ENCODE peak calls at places on chromosomes 13 and 19, in four cellular contexts. One of them, this sample, is unnamed.

GRCh38 chr19:16626796-16627193 is 1.2 kb downstream of the MED26 start:
- DNase-seq in IMR-90: no peak
- DNase-seq in mesendoderm: no peak
- DNase-seq in neuronal stem cell: no peak
- DNase-seq in this sample: no peak

GRCh38 chr13:28100149-28101121 is at the start of gene FLT3:
- DNase-seq in IMR-90: peak
- DNase-seq in mesendoderm: peak
- DNase-seq in neuronal stem cell: peak
- DNase-seq in this sample: peak

GRCh38 chr13:101473458-101473857 is 21.0 kb downstream of the ITGBL1 start:
- DNase-seq in IMR-90: peak
- DNase-seq in mesendoderm: no peak
- DNase-seq in neuronal stem cell: no peak
- DNase-seq in this sample: no peak

GRCh38 chr19:44640518-44640917 is 3.2 kb upstream of the PVR start:
- DNase-seq in IMR-90: peak
- DNase-seq in mesendoderm: no peak
- DNase-seq in neuronal stem cell: no peak
- DNase-seq in this sample: no peak

GRCh38 chr19:58332697-58333096 is 5.9 kb downstream of the ZSCAN22 start:
- DNase-seq in IMR-90: no peak
- DNase-seq in mesendoderm: no peak
- DNase-seq in neuronal stem cell: no peak
- DNase-seq in this sample: no peak

GRCh38 chr13:107900775-107901174 is 314.6 kb downstream of the LIG4 start:
- DNase-seq in IMR-90: peak
- DNase-seq in mesendoderm: peak
- DNase-seq in neuronal stem cell: no peak
- DNase-seq in this sample: no peak

GRCh38 chr13:104389722-104390121 is 1323.5 kb upstream of the SLC10A2 start:
- DNase-seq in IMR-90: no peak
- DNase-seq in mesendoderm: no peak
- DNase-seq in neuronal stem cell: no peak
- DNase-seq in this sample: no peak

GRCh38 chr13:35470671-35471465 is 5.6 kb downstream of the MAB21L1 start:
- DNase-seq in IMR-90: peak
- DNase-seq in mesendoderm: peak
- DNase-seq in neuronal stem cell: peak
- DNase-seq in this sample: peak

GRCh38 chr13:86563308-86563707 is 764.1 kb upstream of the SLITRK6 start:
- DNase-seq in IMR-90: peak
- DNase-seq in mesendoderm: no peak
- DNase-seq in neuronal stem cell: no peak
- DNase-seq in this sample: no peak

GRCh38 chr13:24149306-24150032 is 11.1 kb upstream of the SPATA13 start:
- DNase-seq in IMR-90: no peak
- DNase-seq in mesendoderm: no peak
- DNase-seq in neuronal stem cell: no peak
- DNase-seq in this sample: no peak

GRCh38 chr19:51784922-51785690 is 9.9 kb upstream of the FPR3 start:
- DNase-seq in IMR-90: no peak
- DNase-seq in mesendoderm: no peak
- DNase-seq in neuronal stem cell: no peak
- DNase-seq in this sample: no peak

GRCh38 chr19:52114691-52115090 is 19.1 kb upstream of the ZNF841 start:
- DNase-seq in IMR-90: no peak
- DNase-seq in mesendoderm: no peak
- DNase-seq in neuronal stem cell: no peak
- DNase-seq in this sample: no peak

GRCh38 chr19:7004313-7004931 is 16.8 kb downstream of the MBD3L2B start:
- DNase-seq in IMR-90: peak
- DNase-seq in mesendoderm: peak
- DNase-seq in neuronal stem cell: no peak
- DNase-seq in this sample: no peak

GRCh38 chr19:50928841-50929240 is 17.6 kb upstream of the KLK4 start:
- DNase-seq in IMR-90: no peak
- DNase-seq in mesendoderm: peak
- DNase-seq in neuronal stem cell: no peak
- DNase-seq in this sample: no peak

GRCh38 chr13:59730026-59730425 is 433.7 kb downstream of the DIAPH3 start:
- DNase-seq in IMR-90: no peak
- DNase-seq in mesendoderm: no peak
- DNase-seq in neuronal stem cell: no peak
- DNase-seq in this sample: no peak

GRCh38 chr19:40233811-40234389 is 7.4 kb upstream of the CCNP start:
- DNase-seq in IMR-90: no peak
- DNase-seq in mesendoderm: no peak
- DNase-seq in neuronal stem cell: no peak
- DNase-seq in this sample: no peak

GRCh38 chr13:61950828-61951227 is 535.2 kb upstream of the PCDH20 start:
- DNase-seq in IMR-90: no peak
- DNase-seq in mesendoderm: no peak
- DNase-seq in neuronal stem cell: no peak
- DNase-seq in this sample: no peak

GRCh38 chr19:43625918-43626579 is 6.6 kb upstream of the ZNF428 start:
- DNase-seq in IMR-90: no peak
- DNase-seq in mesendoderm: peak
- DNase-seq in neuronal stem cell: no peak
- DNase-seq in this sample: no peak

GRCh38 chr13:48828962-48829405 is 146.7 kb upstream of the FNDC3A start:
- DNase-seq in IMR-90: peak
- DNase-seq in mesendoderm: peak
- DNase-seq in neuronal stem cell: no peak
- DNase-seq in this sample: no peak

GRCh38 chr19:10209305-10209704 is 14.6 kb upstream of the DNMT1 start:
- DNase-seq in IMR-90: peak
- DNase-seq in mesendoderm: no peak
- DNase-seq in neuronal stem cell: no peak
- DNase-seq in this sample: no peak

GRCh38 chr19:6728346-6728745 is 7.9 kb upstream of the C3 start:
- DNase-seq in IMR-90: no peak
- DNase-seq in mesendoderm: no peak
- DNase-seq in neuronal stem cell: no peak
- DNase-seq in this sample: no peak

GRCh38 chr19:32519023-32519422 is 62.0 kb upstream of the PDCD5 start:
- DNase-seq in IMR-90: no peak
- DNase-seq in mesendoderm: no peak
- DNase-seq in neuronal stem cell: no peak
- DNase-seq in this sample: no peak

GRCh38 chr13:48853381-48854102 is 122.2 kb upstream of the FNDC3A start:
- DNase-seq in IMR-90: peak
- DNase-seq in mesendoderm: no peak
- DNase-seq in neuronal stem cell: no peak
- DNase-seq in this sample: no peak

GRCh38 chr19:46852830-46853229 is 2.2 kb upstream of the AP2S1 start:
- DNase-seq in IMR-90: no peak
- DNase-seq in mesendoderm: no peak
- DNase-seq in neuronal stem cell: no peak
- DNase-seq in this sample: no peak

GRCh38 chr19:16301999-16302694 is 22.5 kb upstream of the KLF2 start:
- DNase-seq in IMR-90: peak
- DNase-seq in mesendoderm: no peak
- DNase-seq in neuronal stem cell: no peak
- DNase-seq in this sample: no peak

GRCh38 chr19:45677351-45678230 is 9.6 kb downstream of the GIPR start:
- DNase-seq in IMR-90: peak
- DNase-seq in mesendoderm: peak
- DNase-seq in neuronal stem cell: peak
- DNase-seq in this sample: peak

GRCh38 chr13:94657167-94657566 is 55.2 kb downstream of the SOX21 start:
- DNase-seq in IMR-90: peak
- DNase-seq in mesendoderm: no peak
- DNase-seq in neuronal stem cell: no peak
- DNase-seq in this sample: no peak

GRCh38 chr13:50261502-50261901 is 246.3 kb downstream of the KCNRG start:
- DNase-seq in IMR-90: no peak
- DNase-seq in mesendoderm: no peak
- DNase-seq in neuronal stem cell: no peak
- DNase-seq in this sample: no peak

GRCh38 chr19:35462476-35462953 is 14.5 kb downstream of the FFAR2 start:
- DNase-seq in IMR-90: no peak
- DNase-seq in mesendoderm: no peak
- DNase-seq in neuronal stem cell: no peak
- DNase-seq in this sample: no peak

GRCh38 chr13:93562676-93563075 is 336.1 kb downstream of the GPC6 start:
- DNase-seq in IMR-90: no peak
- DNase-seq in mesendoderm: peak
- DNase-seq in neuronal stem cell: no peak
- DNase-seq in this sample: no peak

GRCh38 chr19:7928741-7929701 is 3.1 kb upstream of the CTXN1 start:
- DNase-seq in IMR-90: peak
- DNase-seq in mesendoderm: peak
- DNase-seq in neuronal stem cell: no peak
- DNase-seq in this sample: peak

GRCh38 chr19:7928334-7928706 is 2.4 kb upstream of the CTXN1 start:
- DNase-seq in IMR-90: no peak
- DNase-seq in mesendoderm: no peak
- DNase-seq in neuronal stem cell: no peak
- DNase-seq in this sample: no peak

GRCh38 chr19:33193864-33194362 is at the start of gene LRP3:
- DNase-seq in IMR-90: peak
- DNase-seq in mesendoderm: peak
- DNase-seq in neuronal stem cell: no peak
- DNase-seq in this sample: no peak

GRCh38 chr19:823565-824121 is 1.9 kb upstream of the PLPPR3 start:
- DNase-seq in IMR-90: no peak
- DNase-seq in mesendoderm: no peak
- DNase-seq in neuronal stem cell: no peak
- DNase-seq in this sample: peak

GRCh38 chr13:21901772-21902708 is 231.2 kb downstream of the FGF9 start:
- DNase-seq in IMR-90: peak
- DNase-seq in mesendoderm: no peak
- DNase-seq in neuronal stem cell: no peak
- DNase-seq in this sample: no peak

GRCh38 chr19:56110515-56111448 is 10.3 kb downstream of the ZNF787 start:
- DNase-seq in IMR-90: peak
- DNase-seq in mesendoderm: no peak
- DNase-seq in neuronal stem cell: no peak
- DNase-seq in this sample: no peak
- H2AK5ac ChIP-seq in IMR-90: no peak
- H2AK5ac ChIP-seq in mesendoderm: no peak
- H2AK5ac ChIP-seq in neuronal stem cell: peak
- H2AK5ac ChIP-seq in this sample: no peak

GRCh38 chr19:53960886-53961285 is 1.9 kb upstream of the CACNG8 start:
- DNase-seq in IMR-90: no peak
- DNase-seq in mesendoderm: no peak
- DNase-seq in neuronal stem cell: no peak
- DNase-seq in this sample: no peak
- H2AK5ac ChIP-seq in IMR-90: no peak
- H2AK5ac ChIP-seq in mesendoderm: no peak
- H2AK5ac ChIP-seq in neuronal stem cell: peak
- H2AK5ac ChIP-seq in this sample: no peak

GRCh38 chr19:48444129-48444932 is 1.5 kb upstream of the GRWD1 start:
- DNase-seq in IMR-90: no peak
- DNase-seq in mesendoderm: no peak
- DNase-seq in neuronal stem cell: no peak
- DNase-seq in this sample: no peak
- H2AK5ac ChIP-seq in IMR-90: peak
- H2AK5ac ChIP-seq in mesendoderm: no peak
- H2AK5ac ChIP-seq in neuronal stem cell: peak
- H2AK5ac ChIP-seq in this sample: peak

GRCh38 chr13:113124211-113125025 is 1.8 kb downstream of the F10 start:
- DNase-seq in IMR-90: no peak
- DNase-seq in mesendoderm: no peak
- DNase-seq in neuronal stem cell: no peak
- DNase-seq in this sample: no peak

GRCh38 chr13:113123226-113124150 is 889 bp downstream of the F10 start:
- DNase-seq in IMR-90: no peak
- DNase-seq in mesendoderm: peak
- DNase-seq in neuronal stem cell: no peak
- DNase-seq in this sample: no peak

GRCh38 chr13:113129480-113129879 is 6.9 kb downstream of the F10 start:
- DNase-seq in IMR-90: no peak
- DNase-seq in mesendoderm: no peak
- DNase-seq in neuronal stem cell: no peak
- DNase-seq in this sample: no peak

GRCh38 chr13:113125506-113126264 is 3.1 kb downstream of the F10 start:
- DNase-seq in IMR-90: no peak
- DNase-seq in mesendoderm: no peak
- DNase-seq in neuronal stem cell: no peak
- DNase-seq in this sample: no peak

GRCh38 chr13:113126265-113127150 is 3.9 kb downstream of the F10 start:
- DNase-seq in IMR-90: no peak
- DNase-seq in mesendoderm: no peak
- DNase-seq in neuronal stem cell: no peak
- DNase-seq in this sample: no peak
- H2AK5ac ChIP-seq in IMR-90: no peak
- H2AK5ac ChIP-seq in mesendoderm: no peak
- H2AK5ac ChIP-seq in neuronal stem cell: no peak
- H2AK5ac ChIP-seq in this sample: no peak

GRCh38 chr19:17673937-17674799 is 14.0 kb downstream of the UNC13A start:
- DNase-seq in IMR-90: no peak
- DNase-seq in mesendoderm: no peak
- DNase-seq in neuronal stem cell: no peak
- DNase-seq in this sample: no peak

GRCh38 chr19:17665058-17665457 is 23.1 kb downstream of the UNC13A start:
- DNase-seq in IMR-90: no peak
- DNase-seq in mesendoderm: no peak
- DNase-seq in neuronal stem cell: no peak
- DNase-seq in this sample: no peak

GRCh38 chr19:17671906-17672305 is 16.2 kb downstream of the UNC13A start:
- DNase-seq in IMR-90: peak
- DNase-seq in mesendoderm: peak
- DNase-seq in neuronal stem cell: no peak
- DNase-seq in this sample: no peak

GRCh38 chr19:17669419-17669818 is 18.7 kb downstream of the UNC13A start:
- DNase-seq in IMR-90: no peak
- DNase-seq in mesendoderm: no peak
- DNase-seq in neuronal stem cell: no peak
- DNase-seq in this sample: no peak
- H2AK5ac ChIP-seq in IMR-90: no peak
- H2AK5ac ChIP-seq in mesendoderm: no peak
- H2AK5ac ChIP-seq in neuronal stem cell: peak
- H2AK5ac ChIP-seq in this sample: no peak

This sample was measured in H1.